ENCODE peak calls at places on chromosome 14, in seven cellular contexts. One of them, this sample, is unnamed.

GRCh38 chr14:48936352-48936751 is 649.8 kb downstream of the RPS29 start:
- DNase-seq in A549: no peak
- DNase-seq in heart left ventricle: no peak
- DNase-seq in right lobe of liver: no peak
- DNase-seq in ovary: no peak
- DNase-seq in H1: no peak
- DNase-seq in gastrocnemius medialis: no peak
- DNase-seq in this sample: no peak

GRCh38 chr14:70714055-70714550 is 72.4 kb downstream of the TTC9 start:
- DNase-seq in A549: peak
- DNase-seq in right lobe of liver: no peak
- DNase-seq in H1: peak
- DNase-seq in gastrocnemius medialis: no peak
- DNase-seq in ovary: no peak
- DNase-seq in heart left ventricle: peak
- DNase-seq in this sample: no peak

GRCh38 chr14:64915025-64915424 is 770 bp downstream of the CHURC1 start:
- DNase-seq in H1: no peak
- DNase-seq in ovary: no peak
- DNase-seq in A549: no peak
- DNase-seq in right lobe of liver: no peak
- DNase-seq in heart left ventricle: no peak
- DNase-seq in gastrocnemius medialis: no peak
- DNase-seq in this sample: no peak

GRCh38 chr14:36805116-36805515 is 143.5 kb downstream of the PAX9 start:
- DNase-seq in heart left ventricle: peak
- DNase-seq in H1: peak
- DNase-seq in gastrocnemius medialis: no peak
- DNase-seq in ovary: no peak
- DNase-seq in A549: no peak
- DNase-seq in right lobe of liver: no peak
- DNase-seq in this sample: no peak

GRCh38 chr14:29928342-29928640 is 644 bp upstream of the PRKD1 start:
- DNase-seq in ovary: no peak
- DNase-seq in H1: no peak
- DNase-seq in right lobe of liver: no peak
- DNase-seq in A549: no peak
- DNase-seq in heart left ventricle: no peak
- DNase-seq in gastrocnemius medialis: no peak
- DNase-seq in this sample: no peak

GRCh38 chr14:100841445-100842403 is 15.8 kb downstream of the MEG3 start:
- DNase-seq in gastrocnemius medialis: no peak
- DNase-seq in H1: no peak
- DNase-seq in ovary: no peak
- DNase-seq in heart left ventricle: no peak
- DNase-seq in A549: no peak
- DNase-seq in right lobe of liver: no peak
- DNase-seq in this sample: no peak

GRCh38 chr14:61562321-61563161 is 132.8 kb upstream of the HIF1A start:
- DNase-seq in right lobe of liver: no peak
- DNase-seq in ovary: no peak
- DNase-seq in H1: no peak
- DNase-seq in heart left ventricle: no peak
- DNase-seq in gastrocnemius medialis: no peak
- DNase-seq in A549: peak
- DNase-seq in this sample: no peak

GRCh38 chr14:92635896-92636295 is 112.5 kb downstream of the LGMN start:
- DNase-seq in ovary: no peak
- DNase-seq in gastrocnemius medialis: no peak
- DNase-seq in right lobe of liver: no peak
- DNase-seq in A549: no peak
- DNase-seq in H1: no peak
- DNase-seq in heart left ventricle: no peak
- DNase-seq in this sample: no peak

GRCh38 chr14:21050597-21050996 is 7.0 kb upstream of the RNASE8 start:
- DNase-seq in gastrocnemius medialis: no peak
- DNase-seq in H1: no peak
- DNase-seq in right lobe of liver: no peak
- DNase-seq in ovary: no peak
- DNase-seq in A549: no peak
- DNase-seq in heart left ventricle: no peak
- DNase-seq in this sample: no peak

GRCh38 chr14:50363734-50364113 is 33.0 kb downstream of the CDKL1 start:
- DNase-seq in A549: no peak
- DNase-seq in gastrocnemius medialis: no peak
- DNase-seq in H1: no peak
- DNase-seq in heart left ventricle: no peak
- DNase-seq in ovary: no peak
- DNase-seq in right lobe of liver: no peak
- DNase-seq in this sample: no peak
- TF ChIP-seq POLR2A in A549: no peak
- TF ChIP-seq POLR2A in gastrocnemius medialis: no peak
- TF ChIP-seq POLR2A in H1: no peak
- TF ChIP-seq POLR2A in heart left ventricle: no peak
- TF ChIP-seq POLR2A in ovary: no peak
- TF ChIP-seq POLR2A in right lobe of liver: no peak
- TF ChIP-seq POLR2A in this sample: no peak

DNA sequence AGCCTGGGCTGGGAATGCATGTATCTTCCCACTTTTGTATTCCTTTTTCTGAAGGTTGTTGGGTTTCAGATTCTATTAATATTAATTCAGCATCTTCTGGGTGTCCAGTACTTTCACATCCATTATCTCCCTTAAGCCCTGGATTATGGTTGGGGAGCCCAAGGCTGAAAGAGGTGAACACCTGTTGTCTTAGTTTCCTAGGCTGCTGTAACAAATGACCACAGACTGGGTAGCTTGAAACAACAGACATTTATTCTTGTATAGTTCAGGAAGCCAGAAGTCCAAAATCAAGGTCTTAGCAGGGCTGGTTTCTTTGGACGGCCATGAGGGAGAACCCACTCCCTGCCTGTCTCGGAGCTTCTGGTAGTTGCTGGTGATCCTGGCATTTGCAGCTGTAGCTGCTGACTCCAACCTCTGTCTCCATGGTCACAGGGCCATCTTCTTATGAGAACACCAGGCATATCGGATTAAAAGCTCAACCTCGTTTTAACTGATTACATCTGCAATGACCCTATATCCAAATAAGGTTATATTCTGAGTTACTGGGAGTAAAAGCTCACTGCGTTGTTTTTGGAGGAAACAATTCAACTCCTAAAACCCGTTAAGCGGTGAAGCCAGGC is 68.2 kb upstream of the CLMN start:
- DNase-seq in gastrocnemius medialis: no peak
- DNase-seq in right lobe of liver: no peak
- DNase-seq in ovary: no peak
- DNase-seq in H1: no peak
- DNase-seq in heart left ventricle: no peak
- DNase-seq in A549: no peak
- DNase-seq in this sample: no peak
- H3K27ac ChIP-seq in gastrocnemius medialis: peak
- H3K27ac ChIP-seq in right lobe of liver: no peak
- H3K27ac ChIP-seq in ovary: no peak
- H3K27ac ChIP-seq in H1: no peak
- H3K27ac ChIP-seq in heart left ventricle: peak
- H3K27ac ChIP-seq in A549: no peak
- H3K27ac ChIP-seq in this sample: no peak

DNA sequence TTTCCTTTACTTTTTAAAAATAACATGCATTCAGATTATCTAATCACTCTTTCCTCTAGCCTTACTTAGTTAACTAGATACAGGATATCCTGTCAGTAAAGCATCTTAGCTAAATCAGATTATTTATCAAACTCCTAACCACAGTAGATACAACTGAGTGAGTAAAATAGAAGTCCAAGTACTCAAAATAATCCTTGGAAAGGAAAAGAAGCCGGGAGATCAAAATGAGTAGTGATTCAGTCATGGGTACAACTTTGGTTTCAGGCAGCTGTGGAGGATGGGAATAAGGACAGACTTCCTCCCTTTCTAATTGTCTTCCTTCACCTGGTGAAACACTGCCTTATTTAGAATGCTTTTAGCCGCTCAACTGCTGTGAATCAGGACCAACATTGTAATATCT is 29.4 kb downstream of the GNG2 start:
- DNase-seq in right lobe of liver: no peak
- DNase-seq in gastrocnemius medialis: no peak
- DNase-seq in A549: no peak
- DNase-seq in H1: no peak
- DNase-seq in ovary: no peak
- DNase-seq in heart left ventricle: no peak
- DNase-seq in this sample: no peak
- H3K4me3 ChIP-seq in right lobe of liver: no peak
- H3K4me3 ChIP-seq in gastrocnemius medialis: no peak
- H3K4me3 ChIP-seq in A549: no peak
- H3K4me3 ChIP-seq in H1: no peak
- H3K4me3 ChIP-seq in ovary: no peak
- H3K4me3 ChIP-seq in heart left ventricle: no peak
- H3K4me3 ChIP-seq in this sample: no peak

DNA sequence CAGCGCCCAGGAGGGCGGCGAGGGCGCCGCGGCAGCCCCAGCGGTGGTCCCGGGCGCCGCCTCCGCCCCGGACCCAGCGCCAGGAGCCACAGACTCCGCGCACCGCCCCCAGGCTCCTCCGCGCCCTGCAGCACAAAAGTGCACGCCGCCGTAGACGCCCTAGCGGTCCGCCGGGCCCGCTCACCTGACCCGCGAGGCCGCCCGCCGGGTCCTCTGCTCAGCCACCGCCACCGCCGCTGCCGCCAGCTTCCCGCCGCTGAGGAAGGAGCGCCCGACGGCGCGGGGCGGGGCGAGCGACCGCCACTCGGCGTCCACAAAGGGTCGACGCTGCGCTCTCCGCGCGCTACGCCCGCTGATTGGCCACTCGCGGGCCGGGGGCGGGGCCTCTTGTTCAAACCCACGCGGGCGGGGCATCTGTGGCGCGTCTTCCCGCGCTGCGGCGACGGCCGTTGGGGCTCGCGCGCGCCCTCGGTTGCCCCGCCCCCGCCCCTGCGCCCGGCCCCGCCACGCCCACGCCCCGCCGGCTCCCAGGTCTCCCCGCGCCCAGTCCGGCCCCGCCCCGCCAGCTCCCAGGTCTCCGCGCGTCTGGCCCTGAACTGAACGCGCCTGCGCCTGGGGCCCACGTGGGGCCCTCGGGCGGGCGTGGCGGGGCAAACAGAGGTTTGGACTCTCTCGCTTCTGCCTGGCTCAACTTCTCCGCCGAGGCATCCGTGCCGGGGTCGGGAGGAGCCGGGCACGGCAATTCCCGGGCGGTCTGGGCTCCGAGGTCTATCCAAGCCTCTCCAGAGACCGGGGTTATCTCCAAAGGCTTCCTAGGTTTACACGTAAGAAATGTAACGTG is at the start of gene CDCA4:
- DNase-seq in right lobe of liver: peak
- DNase-seq in heart left ventricle: peak
- DNase-seq in gastrocnemius medialis: peak
- DNase-seq in ovary: peak
- DNase-seq in H1: peak
- DNase-seq in A549: peak
- DNase-seq in this sample: peak
- TF ChIP-seq POLR2A in right lobe of liver: peak
- TF ChIP-seq POLR2A in heart left ventricle: peak
- TF ChIP-seq POLR2A in gastrocnemius medialis: peak
- TF ChIP-seq POLR2A in ovary: peak
- TF ChIP-seq POLR2A in H1: peak
- TF ChIP-seq POLR2A in A549: peak
- TF ChIP-seq POLR2A in this sample: peak

DNA sequence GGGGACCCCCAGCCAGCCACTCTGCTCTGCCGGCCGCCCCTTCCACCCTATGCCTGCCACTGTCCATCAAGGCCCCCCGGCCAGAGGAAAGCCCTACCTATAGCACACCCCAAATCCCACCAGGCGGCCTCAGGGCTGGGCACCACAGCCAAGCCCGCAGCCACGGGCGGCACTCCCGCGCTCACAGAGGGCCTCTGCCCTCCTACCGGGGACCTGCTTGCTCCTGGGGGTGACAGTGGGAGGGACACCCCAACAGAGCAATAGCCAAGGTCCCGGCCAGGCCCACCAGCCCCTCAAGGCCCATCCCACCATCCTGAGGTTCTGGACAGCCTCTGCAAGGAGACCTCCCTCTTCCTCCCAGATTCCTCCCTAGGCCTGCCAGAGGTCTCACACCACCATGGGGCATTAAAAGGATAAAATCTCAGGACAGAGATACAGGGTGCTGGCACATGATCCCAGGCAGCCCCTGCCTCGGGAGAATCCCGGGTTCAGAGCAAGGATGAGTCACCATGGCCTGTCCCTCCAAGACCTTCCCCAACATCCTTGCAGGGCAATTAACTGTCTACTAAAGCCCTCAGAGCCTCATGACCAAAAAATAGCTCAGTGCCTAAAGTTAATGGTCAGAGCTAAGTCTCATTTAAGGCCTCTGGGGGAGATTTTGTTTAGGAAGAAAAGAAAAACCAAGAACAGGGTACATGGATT is 17.1 kb downstream of the CCDC85C start:
- DNase-seq in A549: no peak
- DNase-seq in gastrocnemius medialis: no peak
- DNase-seq in right lobe of liver: no peak
- DNase-seq in ovary: no peak
- DNase-seq in H1: no peak
- DNase-seq in heart left ventricle: no peak
- DNase-seq in this sample: no peak
- H3K27ac ChIP-seq in A549: peak
- H3K27ac ChIP-seq in gastrocnemius medialis: no peak
- H3K27ac ChIP-seq in right lobe of liver: no peak
- H3K27ac ChIP-seq in ovary: no peak
- H3K27ac ChIP-seq in H1: no peak
- H3K27ac ChIP-seq in heart left ventricle: no peak
- H3K27ac ChIP-seq in this sample: peak